ENCODE peak calls at places on chromosome 22, in four cellular contexts. M, F, T and N are unnamed samples.

GRCh38 chr22:20965104-20965887 is 1.8 kb upstream of the AIFM3 start:
- DNase-seq in F (no peak), T (no peak), M (no peak), N (no peak)

GRCh38 chr22:29609139-29609538 is 5.7 kb downstream of the NF2 start:
- DNase-seq in T (no peak), M (no peak), F (no peak), N (no peak)

GRCh38 chr22:44386386-44387035 is 73.8 kb upstream of the SHISAL1 start:
- DNase-seq in T (no peak), M (no peak), F (peak), N (no peak)

GRCh38 chr22:44344407-44344806 is 31.7 kb upstream of the SHISAL1 start:
- DNase-seq in F (no peak), T (no peak), M (no peak), N (no peak)

GRCh38 chr22:40224702-40225101 is 47.0 kb downstream of the TNRC6B start:
- DNase-seq in T (no peak), F (no peak), M (no peak), N (no peak)

GRCh38 chr22:41968601-41969000 is 642 bp upstream of the SEPTIN3 start:
- DNase-seq in T (no peak), F (no peak), M (no peak), N (no peak)

GRCh38 chr22:33051960-33052839 is 6.0 kb downstream of the SYN3 start:
- DNase-seq in F (no peak), T (peak), M (no peak), N (no peak)

GRCh38 chr22:38461414-38462081 is 6.3 kb upstream of the KDELR3 start:
- DNase-seq in F (peak), T (peak), M (peak), N (peak)

GRCh38 chr22:38348751-38349496 is 31.7 kb upstream of the CSNK1E start:
- DNase-seq in M (no peak), T (no peak), F (peak), N (no peak)

GRCh38 chr22:41923595-41924276 is 2.9 kb downstream of the TNFRSF13C start:
- DNase-seq in M (no peak), F (no peak), T (no peak), N (no peak)

GRCh38 chr22:20422965-20423635 is 14.5 kb downstream of the SCARF2 start:
- DNase-seq in F (peak), M (no peak), T (no peak), N (no peak)

GRCh38 chr22:43837666-43838065 is 24.6 kb downstream of the SULT4A1 start:
- DNase-seq in T (no peak), M (peak), F (no peak), N (no peak)

GRCh38 chr22:39601180-39601535 is 30.6 kb downstream of the CACNA1I start:
- DNase-seq in M (no peak), F (no peak), T (peak), N (no peak)

GRCh38 chr22:39567135-39567946 is 3.2 kb upstream of the CACNA1I start:
- DNase-seq in T (peak), M (no peak), F (no peak), N (no peak)

GRCh38 chr22:37427711-37428635 is 694 bp upstream of the ELFN2 start:
- DNase-seq in M (no peak), T (no peak), F (no peak), N (no peak)

GRCh38 chr22:30947821-30948454 is 20.6 kb downstream of the MORC2 start:
- DNase-seq in T (peak), F (no peak), M (peak), N (no peak)

GRCh38 chr22:20080776-20081654 is 974 bp downstream of the DGCR8 start:
- DNase-seq in T (peak), M (peak), F (peak), N (no peak)

GRCh38 chr22:37213218-37213855 is 1.1 kb upstream of the SSTR3 start:
- DNase-seq in T (no peak), M (no peak), F (peak), N (no peak)

GRCh38 chr22:40396882-40397281 is 26.5 kb downstream of the SGSM3 start:
- DNase-seq in F (peak), M (peak), T (no peak), N (peak)

GRCh38 chr22:29751139-29751538 is 15.7 kb downstream of the ZMAT5 start:
- DNase-seq in F (no peak), T (peak), M (no peak), N (no peak)

GRCh38 chr22:23591203-23591791 is 11.2 kb upstream of the IGLL1 start:
- DNase-seq in T (peak), M (peak), F (peak), N (peak)

GRCh38 chr22:32480238-32480637 is 5.6 kb downstream of the FBXO7 start:
- DNase-seq in F (no peak), T (peak), M (no peak), N (no peak)

GRCh38 chr22:23832226-23833016 is 6.4 kb downstream of the DERL3 start:
- DNase-seq in M (no peak), F (peak), T (no peak), N (no peak)

GRCh38 chr22:37676691-37677627 is 1.5 kb downstream of the LGALS1 start:
- DNase-seq in T (peak), F (peak), M (peak), N (peak)

GRCh38 chr22:38872831-38873248 is 824 bp upstream of the CBX6 start:
- DNase-seq in M (peak), T (no peak), F (peak), N (peak)

GRCh38 chr22:31289335-31289734 is 3.0 kb downstream of the PIK3IP1 start:
- DNase-seq in F (no peak), M (no peak), T (peak), N (no peak)

GRCh38 chr22:36327922-36328551 is 59.7 kb downstream of the MYH9 start:
- DNase-seq in F (no peak), T (no peak), M (peak), N (peak)

GRCh38 chr22:41979423-41980250 is 10.4 kb downstream of the SEPTIN3 start:
- DNase-seq in M (no peak), T (no peak), F (no peak), N (no peak)

GRCh38 chr22:26289486-26290250 is 120.4 kb downstream of the SEZ6L start:
- DNase-seq in T (no peak), M (no peak), F (no peak), N (no peak)

GRCh38 chr22:30047364-30047738 is 32.9 kb upstream of the HORMAD2 start:
- DNase-seq in M (no peak), T (peak), F (no peak), N (peak)

GRCh38 chr22:23181763-23182288 is 1.5 kb downstream of the BCR start:
- DNase-seq in M (no peak), F (no peak), T (no peak), N (no peak)

GRCh38 chr22:25451480-25452114 is 112.9 kb upstream of the GRK3 start:
- DNase-seq in T (no peak), M (no peak), F (no peak), N (no peak)

GRCh38 chr22:26448941-26449340 is 19.9 kb downstream of the ASPHD2 start:
- DNase-seq in M (no peak), F (no peak), T (no peak), N (no peak)

GRCh38 chr22:43113516-43114251 is 3.1 kb downstream of the BIK start:
- DNase-seq in T (peak), F (no peak), M (no peak), N (peak)

GRCh38 chr22:42305967-42306366 is 35.5 kb upstream of the TCF20 start:
- DNase-seq in F (no peak), T (no peak), M (no peak), N (no peak)

GRCh38 chr22:20741008-20741633 is 32.8 kb upstream of the SERPIND1 start:
- DNase-seq in F (peak), T (no peak), M (no peak), N (no peak)

GRCh38 chr22:43891360-43892182 is at the start of gene PNPLA5:
- DNase-seq in T (no peak), F (peak), M (no peak), N (no peak)

GRCh38 chr22:20807315-20807752 is 33.4 kb downstream of the SERPIND1 start:
- DNase-seq in M (peak), T (no peak), F (no peak), N (no peak)

GRCh38 chr22:46844606-46845210 is 82.3 kb downstream of the TBC1D22A start:
- DNase-seq in T (no peak), F (no peak), M (no peak), N (no peak)
- H3K4me3 ChIP-seq in T (no peak), F (no peak), M (no peak), N (no peak)

DNA sequence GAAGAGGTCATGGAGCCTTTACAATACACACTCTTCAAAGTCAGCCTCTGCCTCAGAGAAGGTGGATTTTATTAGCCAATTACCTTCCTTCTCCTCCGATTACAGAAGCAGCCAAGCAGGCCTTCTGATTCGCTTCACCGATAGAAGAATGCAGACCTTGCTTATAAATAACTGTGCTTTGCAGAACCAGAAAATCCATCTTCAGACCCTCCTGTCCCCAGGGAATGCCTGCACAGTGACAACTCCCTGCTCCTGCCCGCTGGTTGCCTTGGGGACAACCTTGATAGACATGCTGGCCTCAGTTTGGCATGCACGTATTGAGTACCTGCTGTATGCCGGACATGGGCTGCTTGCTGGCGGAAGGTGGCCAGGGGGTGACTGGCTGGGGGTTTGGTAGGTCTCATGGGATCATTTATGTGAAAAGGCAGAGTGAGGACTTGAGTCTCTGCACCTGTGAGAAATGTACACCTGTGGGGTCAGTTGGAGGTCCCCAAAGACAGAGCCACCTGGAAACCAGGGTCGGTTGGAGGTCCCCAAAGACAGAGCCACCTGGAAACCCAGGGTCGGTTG is 1238.7 kb downstream of the BRD1 start:
- DNase-seq in M (no peak), F (peak), T (no peak), N (no peak)
- H3K4me3 ChIP-seq in M (no peak), F (no peak), T (no peak), N (no peak)

GRCh38 chr22:49916851-49917250 is 1.4 kb downstream of the ALG12 start:
- DNase-seq in M (no peak), F (peak), T (no peak), N (no peak)
- H3K4me3 ChIP-seq in M (no peak), F (peak), T (peak), N (no peak)

DNA sequence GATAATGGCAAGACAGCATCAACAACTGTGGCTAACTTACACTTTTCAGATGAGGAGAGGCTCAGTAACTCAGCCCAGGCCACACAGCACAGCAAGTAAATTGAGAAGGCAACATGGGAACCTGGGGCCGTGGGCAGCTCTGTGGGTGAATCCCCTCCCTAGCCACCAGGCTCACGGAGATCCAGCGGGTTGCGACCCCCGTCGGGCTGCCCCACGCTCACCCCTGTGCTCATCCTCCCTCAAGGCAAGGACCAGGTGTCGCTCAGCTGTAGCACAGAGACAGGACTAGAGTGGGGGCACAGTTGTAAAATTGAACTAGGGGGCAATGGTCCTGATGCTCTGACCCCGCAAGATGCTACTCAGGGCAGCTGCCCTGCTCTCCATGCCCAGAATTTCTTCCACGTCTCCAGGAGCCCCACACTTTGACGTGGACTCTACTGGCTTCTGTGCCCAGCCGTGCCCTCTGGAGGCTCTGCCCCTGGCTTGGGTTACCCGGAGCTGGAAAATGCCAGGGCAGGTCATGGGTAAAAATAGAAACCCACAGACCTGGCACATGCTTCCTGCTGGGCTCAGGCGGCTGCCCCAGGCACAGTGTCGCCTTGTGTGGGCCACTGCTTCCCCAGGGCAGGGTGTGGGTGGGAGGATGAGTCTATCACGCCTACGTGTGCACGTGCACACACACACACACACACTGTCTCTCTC is 9.0 kb downstream of the TUBA8 start:
- DNase-seq in M (no peak), F (no peak), T (no peak), N (no peak)
- H3K4me3 ChIP-seq in M (no peak), F (no peak), T (no peak), N (no peak)

DNA sequence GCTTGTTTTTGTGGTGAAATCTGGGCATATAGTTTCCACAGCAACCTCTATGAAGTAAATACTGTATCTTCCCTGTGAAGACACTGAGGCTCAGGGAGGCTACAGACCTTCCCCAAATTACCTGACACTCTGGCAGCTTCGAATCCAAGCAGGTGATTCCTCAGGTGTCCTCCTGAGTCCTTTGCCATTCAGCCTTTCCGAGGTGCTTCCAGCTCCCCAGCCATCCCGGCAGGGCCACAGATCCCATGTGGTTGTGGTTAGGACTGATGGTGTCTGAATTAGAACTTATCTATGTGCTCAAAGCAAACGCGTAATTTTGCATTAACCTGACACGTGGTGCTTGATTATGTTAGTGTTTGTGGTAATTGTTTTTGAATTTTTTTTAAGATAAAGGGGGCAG is 785.6 kb downstream of the BRD1 start:
- DNase-seq in F (no peak), T (no peak), M (no peak), N (no peak)
- H3K4me3 ChIP-seq in F (no peak), T (no peak), M (no peak), N (no peak)